ENCODE peak calls at places on chromosomes 5 and 9, in six cellular contexts. I, U, F, E, B and R are unnamed samples.

GRCh38 chr9:113347479-113347878 is 1.9 kb upstream of the BSPRY start:
- DNase-seq in F (no peak), U (no peak), B (no peak), I (peak), E (no peak), R (no peak)

GRCh38 chr5:134247411-134247810 is 21.5 kb upstream of the PPP2CA start:
- DNase-seq in B (peak), I (peak), U (no peak), E (peak), F (peak), R (no peak)

GRCh38 chr9:68872026-68872501 is 141.8 kb downstream of the PRKACG start:
- DNase-seq in F (no peak), E (no peak), U (peak), I (peak), B (no peak), R (peak)

GRCh38 chr5:103461223-103461622 is 101.4 kb downstream of the NUDT12 start:
- DNase-seq in F (peak), I (no peak), E (peak), U (no peak), B (no peak), R (no peak)

GRCh38 chr9:35579130-35579529 is 25.9 kb upstream of the TESK1 start:
- DNase-seq in E (no peak), I (no peak), B (no peak), U (no peak), F (peak), R (no peak)

GRCh38 chr9:22158983-22159382 is 149.9 kb upstream of the CDKN2B start:
- DNase-seq in E (peak), F (peak), I (no peak), B (no peak), U (no peak), R (no peak)

GRCh38 chr5:83931969-83932368 is 211.3 kb upstream of the HAPLN1 start:
- DNase-seq in I (no peak), F (no peak), U (no peak), E (no peak), B (peak), R (no peak)

GRCh38 chr9:22049411-22049810 is 40.3 kb upstream of the CDKN2B start:
- DNase-seq in E (peak), I (no peak), F (peak), B (no peak), U (no peak), R (no peak)

GRCh38 chr5:139671096-139671841 is 23.1 kb downstream of the CXXC5 start:
- DNase-seq in F (no peak), U (no peak), B (no peak), I (no peak), E (peak), R (no peak)

GRCh38 chr5:660491-661030 is 32.6 kb downstream of the TPPP start:
- DNase-seq in B (no peak), U (no peak), I (no peak), F (no peak), E (no peak), R (no peak)

GRCh38 chr9:95736370-95736769 is 139.1 kb upstream of the ERCC6L2 start:
- DNase-seq in I (peak), U (no peak), E (no peak), F (no peak), B (no peak), R (peak)

GRCh38 chr9:114532561-114533237 is 27.4 kb upstream of the WHRN start:
- DNase-seq in E (no peak), B (no peak), U (no peak), I (no peak), F (no peak), R (no peak)

GRCh38 chr9:15246688-15247087 is 60.3 kb downstream of the TTC39B start:
- DNase-seq in U (no peak), I (no peak), F (peak), E (no peak), B (no peak), R (no peak)

GRCh38 chr5:37840036-37840909 is at the start of gene GDNF:
- DNase-seq in I (peak), F (peak), U (no peak), B (peak), E (peak), R (peak)

GRCh38 chr9:76856016-76856415 is 49.9 kb downstream of the PRUNE2 start:
- DNase-seq in I (no peak), F (no peak), E (no peak), B (no peak), U (no peak), R (no peak)

GRCh38 chr5:132098621-132099020 is 25.0 kb downstream of the CSF2 start:
- DNase-seq in U (no peak), B (no peak), F (peak), I (no peak), E (no peak), R (no peak)

GRCh38 chr5:21711854-21712752 is 1141.0 kb downstream of the CDH12 start:
- DNase-seq in I (peak), F (peak), E (no peak), B (peak), U (no peak), R (no peak)

GRCh38 chr9:114652776-114653555 is 4.6 kb downstream of the TEX53 start:
- DNase-seq in U (no peak), F (peak), I (no peak), E (peak), B (no peak), R (no peak)

GRCh38 chr9:114433086-114433485 is 45.3 kb upstream of the AKNA start:
- DNase-seq in E (no peak), B (no peak), F (no peak), I (no peak), U (no peak), R (peak)

GRCh38 chr9:127754099-127754760 is 19.1 kb upstream of the TOR2A start:
- DNase-seq in F (no peak), I (peak), B (no peak), E (no peak), U (no peak), R (peak)

GRCh38 chr9:132551556-132551955 is 30.9 kb upstream of the BARHL1 start:
- DNase-seq in I (no peak), U (no peak), B (no peak), E (no peak), F (no peak), R (no peak)

GRCh38 chr5:150789943-150790611 is 11.5 kb downstream of the SMIM3 start:
- DNase-seq in F (peak), E (peak), B (peak), I (peak), U (no peak), R (peak)

GRCh38 chr5:169788168-169788567 is 151.1 kb downstream of the DOCK2 start:
- DNase-seq in I (no peak), U (no peak), F (peak), B (peak), E (peak), R (no peak)

GRCh38 chr5:74232281-74232680 is 408.2 kb downstream of the ENC1 start:
- DNase-seq in F (peak), I (no peak), B (peak), E (peak), U (no peak), R (no peak)

GRCh38 chr9:33748633-33749304 is 46.6 kb upstream of the PRSS3 start:
- DNase-seq in I (no peak), F (no peak), B (no peak), U (no peak), E (no peak), R (no peak)

GRCh38 chr9:106704056-106704625 is 158.8 kb upstream of the ZNF462 start:
- DNase-seq in B (no peak), F (no peak), E (no peak), I (no peak), U (no peak), R (no peak)

GRCh38 chr5:51433052-51433710 is 49.9 kb downstream of the ISL1 start:
- DNase-seq in B (no peak), E (no peak), U (no peak), I (no peak), F (no peak), R (no peak)

GRCh38 chr5:168734657-168735344 is 155.6 kb upstream of the PANK3 start:
- DNase-seq in E (peak), I (no peak), B (no peak), U (no peak), F (peak), R (no peak)

GRCh38 chr5:36199620-36200019 is 42.1 kb downstream of the NADK2 start:
- DNase-seq in E (no peak), B (peak), I (peak), F (peak), U (no peak), R (no peak)

GRCh38 chr5:139389701-139390638 is at the start of gene MZB1:
- DNase-seq in F (no peak), U (no peak), E (no peak), B (no peak), I (no peak), R (no peak)

GRCh38 chr5:130954336-130954735 is 210.7 kb downstream of the HINT1 start:
- DNase-seq in F (no peak), U (no peak), E (no peak), I (peak), B (no peak), R (no peak)

GRCh38 chr9:124511891-124512805 is 4.9 kb upstream of the NR5A1 start:
- DNase-seq in B (no peak), E (no peak), I (no peak), U (no peak), F (no peak), R (peak)

GRCh38 chr9:91515074-91515687 is 91.5 kb upstream of the NFIL3 start:
- DNase-seq in B (no peak), E (peak), U (no peak), F (peak), I (peak), R (no peak)

GRCh38 chr5:151699071-151699901 is 12.6 kb upstream of the SPARC start:
- DNase-seq in E (peak), F (peak), U (no peak), I (peak), B (peak), R (peak)

GRCh38 chr9:131296452-131296851 is 6.9 kb downstream of the PLPP7 start:
- DNase-seq in E (no peak), B (no peak), I (no peak), F (no peak), U (no peak), R (no peak)

GRCh38 chr9:129262261-129262660 is 84.2 kb upstream of the IER5L start:
- DNase-seq in E (no peak), U (no peak), F (no peak), I (peak), B (no peak), R (no peak)

GRCh38 chr9:101408374-101409078 is 9.9 kb downstream of the ZNF189 start:
- DNase-seq in U (no peak), B (no peak), F (no peak), E (peak), I (peak), R (no peak)

GRCh38 chr5:37043693-37044092 is 167.1 kb downstream of the NIPBL start:
- DNase-seq in F (no peak), I (peak), E (no peak), U (no peak), B (no peak), R (peak)

GRCh38 chr9:109956811-109957440 is 176.9 kb downstream of the PALM2AKAP2 start:
- DNase-seq in B (no peak), I (peak), E (peak), F (peak), U (peak), R (no peak)

GRCh38 chr5:434443-435146 is 8.4 kb upstream of the EXOC3 start:
- DNase-seq in F (no peak), I (no peak), E (no peak), U (no peak), B (no peak), R (no peak)

DNA sequence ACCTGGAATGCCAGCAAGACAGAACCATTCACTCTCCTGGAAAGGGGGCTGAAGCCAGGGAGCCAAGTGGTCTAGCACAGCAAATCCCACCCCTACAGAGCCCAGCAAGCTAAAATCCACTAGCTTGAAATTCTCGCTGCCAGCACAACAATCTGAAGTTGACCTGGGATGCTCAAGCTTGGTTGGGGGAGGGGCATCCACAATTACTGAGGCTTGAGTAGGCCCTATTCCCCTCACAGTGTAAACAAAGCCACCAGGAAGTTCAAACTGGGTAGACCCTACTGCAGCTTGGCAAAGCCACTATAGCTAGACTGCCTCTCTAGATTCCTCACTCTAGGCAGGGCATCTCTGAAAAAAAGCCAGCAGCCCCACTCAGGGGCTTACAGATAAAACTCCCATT is 17.3 kb downstream of the RIGI start:
- DNase-seq in E (no peak), I (peak), U (no peak), F (no peak), B (no peak), R (peak)
- H3K18ac ChIP-seq in E (no peak), I (no peak), U (no peak), F (no peak), B (no peak), R (no peak)

DNA sequence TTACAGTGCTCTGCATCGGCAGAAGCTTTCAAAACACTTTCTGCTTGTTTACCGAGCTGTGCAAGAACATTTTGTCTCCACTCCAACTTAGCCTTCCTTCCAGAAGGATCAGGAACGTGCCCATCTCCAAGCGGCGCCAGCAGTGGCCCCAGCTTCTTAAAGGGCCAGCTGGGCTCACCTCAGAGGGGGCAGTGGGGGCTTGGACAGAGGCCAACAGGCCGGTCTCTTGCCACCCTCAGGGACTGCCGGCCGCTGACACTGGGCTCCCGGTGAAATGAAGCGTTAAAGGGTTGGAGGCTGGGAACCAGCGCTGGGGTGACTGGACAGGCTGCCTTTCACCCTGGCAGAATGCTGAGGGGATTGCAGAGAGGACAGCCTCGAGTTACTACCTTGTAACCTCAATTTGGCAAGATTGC is 67.0 kb upstream of the RNU6ATAC start:
- DNase-seq in F (no peak), U (no peak), I (no peak), B (no peak), E (no peak), R (no peak)
- H3K4me2 ChIP-seq in F (no peak), U (no peak), I (no peak), B (no peak), E (no peak), R (no peak)

DNA sequence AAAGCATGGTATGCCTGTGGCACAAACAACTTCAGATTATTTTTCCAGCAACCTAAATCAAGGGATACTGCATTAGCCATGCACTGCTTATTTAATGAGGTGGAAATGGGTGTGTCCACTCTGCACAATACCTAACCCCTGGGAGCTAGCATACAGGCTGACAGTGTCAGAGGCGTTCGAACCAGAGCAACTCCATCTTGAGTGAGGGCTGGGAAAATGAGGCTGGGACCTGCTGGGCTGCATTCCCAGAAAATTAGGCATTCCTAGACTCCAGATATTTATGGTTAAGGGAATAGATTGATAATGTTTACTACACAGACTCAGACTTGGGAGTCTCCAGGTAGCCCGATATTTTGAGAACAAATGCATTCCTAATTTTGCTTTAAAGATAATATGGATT is 2.8 kb downstream of the FGF1 start:
- DNase-seq in E (no peak), U (no peak), I (no peak), F (no peak), B (peak), R (no peak)
- H3K18ac ChIP-seq in E (no peak), U (no peak), I (no peak), F (no peak), B (no peak), R (no peak)

GRCh38 chr5:172898513-172899369 is 60.5 kb upstream of the RPL26L1 start:
- DNase-seq in B (no peak), F (no peak), I (no peak), E (no peak), U (no peak), R (no peak)
- H3K4me2 ChIP-seq in B (no peak), F (peak), I (no peak), E (no peak), U (no peak), R (no peak)

GRCh38 chr9:4620881-4621555 is 41.1 kb upstream of the PLPP6 start:
- DNase-seq in U (no peak), E (no peak), I (peak), F (peak), B (no peak), R (no peak)
- H3K18ac ChIP-seq in U (no peak), E (no peak), I (no peak), F (no peak), B (no peak), R (peak)

GRCh38 chr9:14198544-14199510 is 115.1 kb downstream of the NFIB start:
- DNase-seq in U (no peak), B (no peak), E (no peak), F (no peak), I (no peak), R (no peak)
- H3K4me2 ChIP-seq in U (no peak), B (no peak), E (no peak), F (no peak), I (no peak), R (no peak)